ENCODE peak calls at places on chromosome 11, in ten cellular contexts. U, Z, B, I, S, Y, E, P, L and W are unnamed samples.

GRCh38 chr11:115775846-115776245 is 271.6 kb upstream of the CADM1 start:
- DNase-seq in U (no peak), Z (no peak), B (no peak), I (no peak), S (no peak), Y (no peak), E (no peak), P (no peak), L (no peak), W (no peak)

GRCh38 chr11:96198466-96198808 is 144.6 kb downstream of the MAML2 start:
- DNase-seq in U (no peak), Z (no peak), B (no peak), I (no peak), S (no peak), Y (no peak), E (no peak), P (no peak), L (no peak), W (no peak)

GRCh38 chr11:62611705-62612365 is 740 bp downstream of the EML3 start:
- DNase-seq in U (peak), Z (peak), B (no peak), I (peak), S (peak), Y (peak), E (peak), P (no peak), L (peak), W (peak)

GRCh38 chr11:65378928-65379638 is 3.4 kb downstream of the SLC25A45 start:
- DNase-seq in U (no peak), Z (no peak), B (no peak), I (no peak), S (no peak), Y (no peak), E (no peak), P (no peak), L (no peak), W (no peak)

GRCh38 chr11:11313426-11313825 is 39.6 kb downstream of the CSNK2A3 start:
- DNase-seq in U (no peak), Z (no peak), B (no peak), I (peak), S (no peak), Y (peak), E (no peak), P (no peak), L (no peak), W (peak)

GRCh38 chr11:14980854-14981253 is 8.7 kb upstream of the CALCA start:
- DNase-seq in U (no peak), Z (no peak), B (no peak), I (peak), S (peak), Y (peak), E (no peak), P (no peak), L (no peak), W (peak)

GRCh38 chr11:32312865-32313403 is 122.4 kb downstream of the WT1 start:
- DNase-seq in U (no peak), Z (peak), B (no peak), I (peak), S (peak), Y (peak), E (peak), P (peak), L (no peak), W (peak)

GRCh38 chr11:17612221-17613188 is 65.4 kb downstream of the OTOG start:
- DNase-seq in U (peak), Z (no peak), B (no peak), I (no peak), S (no peak), Y (no peak), E (no peak), P (no peak), L (no peak), W (no peak)

GRCh38 chr11:35978173-35978572 is 34.3 kb downstream of the LDLRAD3 start:
- DNase-seq in U (no peak), Z (no peak), B (no peak), I (no peak), S (no peak), Y (no peak), E (no peak), P (no peak), L (no peak), W (no peak)

GRCh38 chr11:112012877-112013276 is 12.3 kb upstream of the DLAT start:
- DNase-seq in U (no peak), Z (no peak), B (no peak), I (peak), S (peak), Y (peak), E (no peak), P (no peak), L (no peak), W (peak)

GRCh38 chr11:2590131-2590950 is 109.5 kb downstream of the KCNQ1OT1 start:
- DNase-seq in U (peak), Z (no peak), B (no peak), I (no peak), S (no peak), Y (no peak), E (no peak), P (no peak), L (no peak), W (no peak)

GRCh38 chr11:44574620-44575287 is 9.3 kb downstream of the CD82 start:
- DNase-seq in U (no peak), Z (no peak), B (no peak), I (peak), S (peak), Y (peak), E (peak), P (no peak), L (no peak), W (peak)

GRCh38 chr11:94826415-94826814 is 58.3 kb downstream of the AMOTL1 start:
- DNase-seq in U (no peak), Z (no peak), B (no peak), I (no peak), S (no peak), Y (no peak), E (no peak), P (peak), L (no peak), W (no peak)

GRCh38 chr11:45062974-45063635 is 83.3 kb upstream of the PRDM11 start:
- DNase-seq in U (no peak), Z (no peak), B (no peak), I (no peak), S (peak), Y (no peak), E (no peak), P (no peak), L (no peak), W (no peak)

GRCh38 chr11:75689861-75690641 is 21.2 kb upstream of the MAP6 start:
- DNase-seq in U (no peak), Z (no peak), B (no peak), I (no peak), S (peak), Y (no peak), E (no peak), P (no peak), L (no peak), W (peak)

GRCh38 chr11:61904539-61905048 is 12.8 kb downstream of the RAB3IL1 start:
- DNase-seq in U (no peak), Z (no peak), B (no peak), I (no peak), S (no peak), Y (no peak), E (peak), P (peak), L (no peak), W (no peak)

GRCh38 chr11:115256326-115257197 is 247.7 kb downstream of the CADM1 start:
- DNase-seq in U (no peak), Z (no peak), B (peak), I (no peak), S (no peak), Y (no peak), E (no peak), P (no peak), L (no peak), W (no peak)

GRCh38 chr11:66393954-66394353 is 22.4 kb upstream of the SLC29A2 start:
- DNase-seq in U (no peak), Z (no peak), B (no peak), I (no peak), S (no peak), Y (no peak), E (no peak), P (no peak), L (no peak), W (no peak)

GRCh38 chr11:2383823-2384722 is 7.0 kb downstream of the CD81 start:
- DNase-seq in U (no peak), Z (no peak), B (no peak), I (no peak), S (no peak), Y (no peak), E (peak), P (no peak), L (no peak), W (peak)

GRCh38 chr11:820655-821512 is 2.2 kb downstream of the PNPLA2 start:
- DNase-seq in U (peak), Z (no peak), B (no peak), I (peak), S (peak), Y (peak), E (no peak), P (no peak), L (no peak), W (peak)

GRCh38 chr11:96311120-96311568 is 31.9 kb downstream of the MAML2 start:
- DNase-seq in U (no peak), Z (no peak), B (no peak), I (peak), S (peak), Y (peak), E (no peak), P (no peak), L (no peak), W (peak)

GRCh38 chr11:11966826-11967668 is 41.4 kb downstream of the DKK3 start:
- DNase-seq in U (peak), Z (peak), B (peak), I (peak), S (peak), Y (peak), E (peak), P (peak), L (peak), W (peak)

GRCh38 chr11:13772223-13773046 is 104.0 kb downstream of the FAR1 start:
- DNase-seq in U (no peak), Z (no peak), B (peak), I (peak), S (peak), Y (peak), E (peak), P (peak), L (no peak), W (peak)

GRCh38 chr11:117794144-117794543 is 2.9 kb downstream of the DSCAML1 start:
- DNase-seq in U (no peak), Z (no peak), B (no peak), I (no peak), S (no peak), Y (no peak), E (no peak), P (no peak), L (no peak), W (no peak)

GRCh38 chr11:116072776-116073175 is 568.6 kb upstream of the CADM1 start:
- DNase-seq in U (no peak), Z (no peak), B (no peak), I (no peak), S (peak), Y (no peak), E (peak), P (peak), L (no peak), W (no peak)

GRCh38 chr11:73520358-73521061 is 77.4 kb downstream of the FAM168A start:
- DNase-seq in U (no peak), Z (no peak), B (no peak), I (no peak), S (no peak), Y (peak), E (no peak), P (no peak), L (no peak), W (no peak)

GRCh38 chr11:13259374-13259773 is 18.2 kb upstream of the BMAL1 start:
- DNase-seq in U (no peak), Z (no peak), B (no peak), I (no peak), S (no peak), Y (no peak), E (no peak), P (no peak), L (no peak), W (no peak)

GRCh38 chr11:60872124-60872951 is 5.0 kb downstream of the ZP1 start:
- DNase-seq in U (no peak), Z (no peak), B (no peak), I (peak), S (peak), Y (peak), E (no peak), P (no peak), L (no peak), W (peak)

GRCh38 chr11:121473064-121473777 is 20.5 kb upstream of the SORL1-AS1 start:
- DNase-seq in U (no peak), Z (no peak), B (no peak), I (peak), S (peak), Y (peak), E (no peak), P (no peak), L (no peak), W (peak)

GRCh38 chr11:128417607-128418324 is 169.6 kb downstream of the ETS1 start:
- DNase-seq in U (no peak), Z (no peak), B (no peak), I (peak), S (peak), Y (peak), E (no peak), P (no peak), L (no peak), W (peak)

GRCh38 chr11:100739636-100740035 is 52.5 kb downstream of the ARHGAP42 start:
- DNase-seq in U (no peak), Z (no peak), B (no peak), I (peak), S (peak), Y (peak), E (no peak), P (no peak), L (no peak), W (no peak)

GRCh38 chr11:94151903-94152677 is 23.4 kb downstream of the PANX1 start:
- DNase-seq in U (no peak), Z (peak), B (no peak), I (peak), S (peak), Y (peak), E (no peak), P (peak), L (no peak), W (peak)

GRCh38 chr11:35494966-35495365 is 30.4 kb downstream of the PAMR1 start:
- DNase-seq in U (no peak), Z (no peak), B (no peak), I (no peak), S (no peak), Y (no peak), E (no peak), P (no peak), L (no peak), W (no peak)

GRCh38 chr11:13776134-13776815 is 107.8 kb downstream of the FAR1 start:
- DNase-seq in U (no peak), Z (no peak), B (no peak), I (no peak), S (peak), Y (no peak), E (peak), P (peak), L (no peak), W (peak)

GRCh38 chr11:10432971-10433370 is 22.1 kb upstream of the AMPD3 start:
- DNase-seq in U (no peak), Z (no peak), B (no peak), I (no peak), S (no peak), Y (no peak), E (no peak), P (no peak), L (no peak), W (no peak)